ENCODE peak calls at places on chromosome 21, in four cellular contexts. P is pons; T is NCI-H226; W is activated gamma-delta T cell treated with anti-CD3 and anti-CD28 coated beads, Interleukin-2, amount 50 U/mL, for 16 hours. I is an unnamed sample.

GRCh38 chr21:15061284-15061683 is 3.5 kb downstream of the NRIP1 start:
- DNase-seq in T (no peak), W (no peak), P (no peak), I (no peak)

GRCh38 chr21:34365794-34366193 is 2.0 kb downstream of the KCNE2 start:
- DNase-seq in T (no peak), P (no peak), W (no peak), I (no peak)

GRCh38 chr21:38386967-38387366 is 111.3 kb downstream of the ERG start:
- DNase-seq in W (no peak), P (no peak), T (no peak), I (no peak)

GRCh38 chr21:42465008-42465878 is 30.8 kb downstream of the RSPH1 start:
- DNase-seq in W (no peak), T (no peak), P (no peak), I (no peak)

GRCh38 chr21:34061983-34062382 is 11.4 kb upstream of the MRPS6 start:
- DNase-seq in W (no peak), P (no peak), T (no peak), I (no peak)

GRCh38 chr21:42642219-42642745 is 11.1 kb upstream of the PDE9A start:
- DNase-seq in W (no peak), T (no peak), P (no peak), I (no peak)

GRCh38 chr21:43921979-43922945 is 57.2 kb downstream of the AGPAT3 start:
- DNase-seq in P (no peak), W (peak), T (no peak), I (no peak)

GRCh38 chr21:36429672-36430546 is 44.7 kb downstream of the CHAF1B start:
- DNase-seq in T (peak), W (peak), P (peak), I (peak)

GRCh38 chr21:31557956-31558838 is 101.3 kb upstream of the SOD1 start:
- DNase-seq in T (no peak), W (peak), P (peak), I (peak)

GRCh38 chr21:36321325-36322082 is 1.5 kb downstream of the MORC3 start:
- DNase-seq in W (no peak), T (peak), P (peak), I (no peak)

GRCh38 chr21:39663742-39664492 is 51.2 kb downstream of the B3GALT5 start:
- DNase-seq in W (no peak), T (no peak), P (no peak), I (no peak)

GRCh38 chr21:42097860-42098259 is 26.7 kb downstream of the UMODL1 start:
- DNase-seq in T (peak), P (peak), W (no peak), I (no peak)

GRCh38 chr21:36135391-36136094 is 664 bp downstream of the CBR3 start:
- DNase-seq in P (peak), T (peak), W (peak), I (peak)

GRCh38 chr21:35483267-35483666 is 434.2 kb upstream of the RUNX1 start:
- DNase-seq in P (no peak), W (no peak), T (no peak), I (no peak)

GRCh38 chr21:45552696-45553391 is 10.6 kb upstream of the SLC19A1 start:
- DNase-seq in W (no peak), T (no peak), P (no peak), I (no peak)